ENCODE peak calls at places on chromosomes 1 and 21, in seven cellular contexts. O, P, A, R, Z, K and W are unnamed samples.

GRCh38 chr1:41599912-41600311 is 115.4 kb upstream of the EDN2 start:
- DNase-seq in O (no peak), A (no peak), Z (no peak), K (no peak), P (peak), R (no peak), W (no peak)

GRCh38 chr1:3021233-3021671 is at the start of gene ACTRT2:
- DNase-seq in K (no peak), Z (no peak), O (no peak), P (no peak), R (no peak), A (no peak), W (no peak)

GRCh38 chr1:55825486-55825885 is 610.3 kb upstream of the USP24 start:
- DNase-seq in R (no peak), A (no peak), K (no peak), Z (no peak), O (no peak), P (no peak), W (no peak)

GRCh38 chr1:172727956-172728603 is 69.2 kb downstream of the FASLG start:
- DNase-seq in Z (no peak), A (no peak), R (no peak), O (peak), K (no peak), P (peak), W (peak)

GRCh38 chr1:10252508-10252907 is 42.1 kb downstream of the KIF1B start:
- DNase-seq in P (peak), K (no peak), R (no peak), O (no peak), A (peak), Z (no peak), W (no peak)

GRCh38 chr1:53893999-53894636 is at the start of gene DIO1:
- DNase-seq in A (no peak), K (peak), O (no peak), Z (no peak), P (no peak), R (no peak), W (no peak)

GRCh38 chr1:84598846-84599741 is 24.9 kb upstream of the CTBS start:
- DNase-seq in R (no peak), K (no peak), P (peak), A (peak), O (no peak), Z (no peak), W (no peak)

GRCh38 chr1:230375795-230376194 is 50.3 kb downstream of the PGBD5 start:
- DNase-seq in Z (no peak), R (no peak), P (no peak), A (no peak), K (no peak), O (no peak), W (no peak)

GRCh38 chr1:154831470-154831869 is 38.6 kb downstream of the KCNN3 start:
- DNase-seq in P (no peak), Z (no peak), R (no peak), O (no peak), A (no peak), K (no peak), W (no peak)

GRCh38 chr1:45643978-45644377 is 20.1 kb upstream of the CCDC17 start:
- DNase-seq in R (no peak), P (no peak), K (no peak), O (no peak), Z (no peak), A (no peak), W (no peak)

GRCh38 chr21:16624468-16625102 is 888.3 kb upstream of the CXADR start:
- DNase-seq in O (no peak), R (no peak), Z (no peak), A (no peak), K (peak), P (no peak), W (no peak)

GRCh38 chr1:39410915-39411436 is 80.5 kb upstream of the BMP8A start:
- DNase-seq in O (peak), Z (peak), K (peak), R (peak), A (peak), P (peak), W (no peak)

GRCh38 chr1:68231627-68232303 is 558 bp downstream of the WLS start:
- DNase-seq in Z (no peak), P (peak), A (peak), O (no peak), R (no peak), K (peak), W (peak)

GRCh38 chr1:85240659-85241058 is 18.8 kb downstream of the C1orf52 start:
- DNase-seq in A (no peak), P (peak), K (no peak), R (no peak), O (no peak), Z (no peak), W (no peak)

GRCh38 chr1:70168283-70168682 is 37.1 kb downstream of the LRRC40 start:
- DNase-seq in Z (no peak), O (no peak), A (no peak), R (no peak), K (no peak), P (no peak), W (no peak)

GRCh38 chr1:67850151-67850551 is 16.9 kb upstream of the GNG12 start:
- DNase-seq in Z (no peak), R (no peak), A (peak), K (no peak), P (peak), O (no peak), W (no peak)

GRCh38 chr1:27686223-27686990 is 14.4 kb upstream of the IFI6 start:
- DNase-seq in P (no peak), A (no peak), Z (no peak), R (no peak), K (no peak), O (no peak), W (no peak)

GRCh38 chr1:102858695-102859094 is 249.6 kb downstream of the COL11A1 start:
- DNase-seq in O (no peak), R (no peak), A (peak), Z (no peak), P (no peak), K (no peak), W (no peak)

GRCh38 chr21:19609611-19610010 is 1206.0 kb upstream of the TMPRSS15 start:
- DNase-seq in R (no peak), Z (no peak), K (no peak), A (no peak), O (no peak), P (no peak), W (no peak)

GRCh38 chr1:220885971-220886370 is 6.7 kb downstream of the HLX start:
- DNase-seq in P (no peak), K (no peak), R (no peak), Z (no peak), O (no peak), A (no peak), W (no peak)

GRCh38 chr1:145892486-145893087 is 6.9 kb upstream of the ANKRD35 start:
- DNase-seq in R (no peak), P (peak), A (no peak), O (no peak), K (no peak), Z (no peak), W (no peak)

GRCh38 chr1:16293568-16293967 is 56.6 kb upstream of the CPLANE2 start:
- DNase-seq in P (no peak), K (no peak), A (peak), Z (no peak), O (no peak), R (no peak), W (no peak)

GRCh38 chr1:158374864-158375263 is 21.2 kb downstream of the CD1E start:
- DNase-seq in K (no peak), P (no peak), O (no peak), Z (no peak), A (no peak), R (no peak), W (no peak)

GRCh38 chr1:15885701-15886612 is 38.5 kb downstream of the SPEN start:
- DNase-seq in Z (no peak), O (no peak), K (peak), P (peak), A (peak), R (no peak), W (peak)

GRCh38 chr1:204377800-204378608 is 18.3 kb upstream of the PLEKHA6 start:
- DNase-seq in K (peak), R (peak), O (peak), P (peak), Z (peak), A (no peak), W (no peak)

GRCh38 chr1:204991342-204991844 is 51.6 kb upstream of the CNTN2 start:
- DNase-seq in P (no peak), O (no peak), A (no peak), R (no peak), Z (no peak), K (no peak), W (no peak)

GRCh38 chr1:33358114-33358770 is 37.3 kb upstream of the A3GALT2 start:
- DNase-seq in P (no peak), A (no peak), O (no peak), Z (no peak), K (no peak), R (no peak), W (no peak)

GRCh38 chr21:14989359-14989758 is 75.4 kb downstream of the NRIP1 start:
- DNase-seq in K (no peak), Z (no peak), O (no peak), A (peak), R (no peak), P (peak), W (no peak)